ENCODE peak calls at places on chromosomes 7 and 10, in ten cellular contexts. E, R, O, G, B, C, N, Q, Z and U are unnamed samples.
A peak's percentile ranks its signal among the peaks of the same experiment; 100 is the strongest.

GRCh38 chr7:107638594-107638993 is 22.0 kb upstream of the SLC26A4 start:
- DNase-seq in E (peak; percentile 79), R (no peak), O (no peak), G (no peak), B (no peak), C (no peak), N (no peak), Q (no peak), Z (no peak), U (no peak)

GRCh38 chr7:127809285-127809702 is 157.3 kb downstream of the SND1 start:
- DNase-seq in E (no peak), R (no peak), O (peak; percentile 48), G (peak; percentile 7), B (peak; percentile 37), C (no peak), N (no peak), Q (peak; percentile 60), Z (peak; percentile 91), U (peak; percentile 69)

GRCh38 chr7:45921699-45922519 is 837 bp upstream of the IGFBP3 start:
- DNase-seq in E (peak; percentile 74), R (peak; percentile 85), O (peak; percentile 42), G (no peak), B (peak; percentile 85), C (peak; percentile 78), N (peak; percentile 84), Q (peak; percentile 65), Z (peak; percentile 86), U (no peak)

GRCh38 chr7:125820495-125820894 is 890.9 kb upstream of the POT1 start:
- DNase-seq in E (no peak), R (no peak), O (no peak), G (no peak), B (no peak), C (no peak), N (no peak), Q (no peak), Z (no peak), U (no peak)

GRCh38 chr7:34675749-34676374 is 17.8 kb downstream of the NPSR1 start:
- DNase-seq in E (peak; percentile 56), R (peak; percentile 75), O (peak; percentile 5), G (no peak), B (peak; percentile 49), C (peak; percentile 19), N (peak; percentile 20), Q (peak; percentile 47), Z (peak; percentile 33), U (no peak)

GRCh38 chr10:43238462-43238861 is 28.4 kb downstream of the RASGEF1A start:
- DNase-seq in E (no peak), R (no peak), O (no peak), G (no peak), B (no peak), C (no peak), N (no peak), Q (no peak), Z (no peak), U (no peak)

GRCh38 chr10:102633282-102633681 is 11.0 kb upstream of the TRIM8 start:
- DNase-seq in E (no peak), R (no peak), O (no peak), G (no peak), B (peak; percentile 26), C (no peak), N (no peak), Q (peak; percentile 44), Z (peak; percentile 77), U (no peak)

GRCh38 chr10:43249151-43249961 is 17.5 kb downstream of the RASGEF1A start:
- DNase-seq in E (no peak), R (no peak), O (no peak), G (no peak), B (no peak), C (no peak), N (no peak), Q (no peak), Z (no peak), U (no peak)

GRCh38 chr7:71846160-71846559 is 566.0 kb downstream of the CALN1 start:
- DNase-seq in E (no peak), R (peak; percentile 83), O (no peak), G (no peak), B (no peak), C (peak; percentile 47), N (peak; percentile 35), Q (no peak), Z (peak; percentile 1), U (no peak)

GRCh38 chr7:112398534-112398933 is 51.7 kb upstream of the IFRD1 start:
- DNase-seq in E (no peak), R (no peak), O (no peak), G (no peak), B (no peak), C (no peak), N (no peak), Q (no peak), Z (no peak), U (no peak)

DNA sequence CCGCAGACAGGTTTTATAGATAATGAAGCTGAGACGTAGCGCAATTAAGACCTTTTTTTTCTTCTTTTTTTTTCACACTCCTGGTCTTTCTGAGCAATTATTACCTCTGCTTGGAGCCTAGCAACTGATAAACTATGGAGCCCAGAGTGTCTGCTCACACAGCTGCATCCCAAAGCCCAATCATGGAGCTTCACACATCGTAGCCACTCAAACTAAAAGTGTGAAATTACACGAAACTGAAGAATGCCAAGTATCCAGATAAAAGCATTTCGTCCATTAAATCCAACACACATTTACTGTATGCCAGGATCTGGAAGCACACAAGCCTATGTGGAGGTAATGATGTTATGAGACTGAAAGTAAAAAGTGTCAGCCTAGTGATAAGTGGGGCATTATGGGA is 97.6 kb downstream of the NRP1 start:
- DNase-seq in E (no peak), R (no peak), O (no peak), G (no peak), B (no peak), C (no peak), N (no peak), Q (no peak), Z (no peak), U (no peak)
- H3K27ac ChIP-seq in E (no peak overlapping the region), R (no peak overlapping the region), O (no peak overlapping the region), G (peak overlapping the region; percentile 87), B (peak overlapping the region; percentile 66), C (no peak overlapping the region), N (no peak overlapping the region), Q (no peak overlapping the region), Z (peak overlapping the region; percentile 91), U (no peak overlapping the region)

GRCh38 chr7:55080000-55080629 is 61.3 kb downstream of the EGFR start:
- DNase-seq in E (no peak), R (no peak), O (no peak), G (no peak), B (no peak), C (no peak), N (no peak), Q (no peak), Z (no peak), U (no peak)

GRCh38 chr7:55081067-55081853 is 62.4 kb downstream of the EGFR start:
- DNase-seq in E (no peak), R (no peak), O (no peak), G (no peak), B (no peak), C (no peak), N (no peak), Q (no peak), Z (no peak), U (no peak)

GRCh38 chr7:55083206-55083605 is 64.4 kb downstream of the EGFR start:
- DNase-seq in E (no peak), R (no peak), O (no peak), G (no peak), B (no peak), C (no peak), N (no peak), Q (no peak), Z (peak; percentile 55), U (no peak)

GRCh38 chr7:55084307-55084706 is 65.5 kb downstream of the EGFR start:
- DNase-seq in E (no peak), R (no peak), O (no peak), G (no peak), B (no peak), C (no peak), N (no peak), Q (no peak), Z (no peak), U (no peak)

DNA sequence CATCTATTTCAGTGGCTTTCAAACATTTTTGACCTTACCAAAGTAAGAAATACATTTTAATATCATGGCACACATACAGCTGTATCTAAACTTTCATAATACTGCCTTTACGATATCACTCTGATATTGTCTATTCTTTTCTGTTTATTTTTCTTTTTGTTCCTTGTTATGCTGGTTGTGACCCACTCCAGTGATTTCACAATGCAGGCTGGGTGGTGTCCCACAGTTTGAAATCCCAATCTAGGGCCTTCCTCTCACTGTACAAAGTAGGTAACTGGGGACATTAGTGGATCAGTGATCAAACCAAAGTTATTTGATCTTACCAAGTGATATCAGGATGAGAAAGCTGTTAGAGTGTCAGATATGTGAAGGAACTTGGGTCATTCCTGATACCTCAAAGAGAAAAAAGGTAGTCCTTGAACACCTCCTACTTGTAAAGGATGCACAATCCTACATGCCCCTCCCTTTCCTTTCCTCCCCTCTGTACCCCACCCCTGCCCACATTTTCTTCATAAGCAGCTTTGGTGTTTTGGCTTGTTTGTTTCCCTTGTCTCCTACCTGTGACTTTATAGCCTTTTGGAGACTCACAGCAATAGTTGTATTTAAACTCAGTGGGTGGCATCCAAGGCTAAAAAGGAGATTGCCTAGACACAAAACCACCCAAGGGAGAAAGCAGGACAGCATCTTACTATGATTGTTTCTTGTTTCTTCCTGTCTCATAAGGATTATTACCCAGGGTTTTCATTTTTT is 63.2 kb downstream of the EGFR start:
- DNase-seq in E (no peak), R (no peak), O (no peak), G (no peak), B (no peak), C (no peak), N (no peak), Q (no peak), Z (peak; percentile 50), U (no peak)
- H3K27ac ChIP-seq in E (no peak overlapping the region), R (no peak overlapping the region), O (peak overlapping the region; percentile 44), G (no peak overlapping the region), B (no peak overlapping the region), C (peak overlapping the region; percentile 44), N (no peak overlapping the region), Q (no peak overlapping the region), Z (peak overlapping the region; percentile 20), U (peak overlapping the region; percentile 40)

DNA sequence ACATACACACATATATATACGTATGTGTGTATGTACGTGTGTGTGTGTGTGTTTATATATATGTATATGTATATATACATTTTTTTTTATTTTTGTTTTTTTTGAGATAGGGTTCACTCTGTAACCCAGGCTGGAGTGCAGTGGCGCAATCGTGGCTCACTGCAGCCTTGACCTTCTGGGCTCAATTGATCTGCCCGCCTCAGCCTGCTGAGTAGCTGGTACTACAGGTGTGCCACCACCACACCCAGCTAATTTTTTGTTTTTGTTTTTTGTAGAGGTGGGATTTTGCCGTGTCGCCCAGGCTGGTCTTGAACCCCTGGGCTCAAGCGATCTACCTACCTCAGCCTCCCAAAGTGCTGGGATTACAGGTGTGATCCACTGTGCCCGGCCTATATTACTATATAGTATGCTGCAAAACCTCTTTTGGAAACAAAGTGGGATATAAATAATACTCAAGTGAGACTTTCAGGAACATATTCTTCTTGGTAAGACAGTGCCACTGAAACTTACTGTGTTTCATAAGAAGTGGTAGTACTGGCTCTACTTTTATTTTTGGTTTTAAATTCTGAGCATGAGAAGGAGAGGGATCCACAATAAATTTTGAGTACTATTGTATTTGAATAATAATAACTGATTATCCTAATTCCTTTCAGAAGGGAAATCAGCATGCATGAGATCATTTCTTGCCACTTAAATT is 51.0 kb downstream of the MLLT10 start:
- DNase-seq in E (peak; percentile 74), R (no peak), O (no peak), G (no peak), B (no peak), C (no peak), N (no peak), Q (no peak), Z (no peak), U (no peak)
- H3K27ac ChIP-seq in E (peak overlapping the region; percentile 72), R (peak overlapping the region; percentile 37), O (no peak overlapping the region), G (no peak overlapping the region), B (no peak overlapping the region), C (no peak overlapping the region), N (no peak overlapping the region), Q (no peak overlapping the region), Z (no peak overlapping the region), U (no peak overlapping the region)

GRCh38 chr10:44416021-44416758 is 31.3 kb upstream of the CXCL12 start:
- DNase-seq in E (no peak), R (no peak), O (no peak), G (no peak), B (no peak), C (no peak), N (no peak), Q (no peak), Z (no peak), U (no peak)
- H3K27ac ChIP-seq in E (no peak overlapping the region), R (no peak overlapping the region), O (no peak overlapping the region), G (no peak overlapping the region), B (no peak overlapping the region), C (no peak overlapping the region), N (no peak overlapping the region), Q (no peak overlapping the region), Z (no peak overlapping the region), U (no peak overlapping the region)